ENCODE peak calls at places on chromosomes 3 and 15, in ten cellular contexts. Y is HCT116, X is GM12891, T is lower leg skin, V is ovary, R is A549, G is IMR-90, A is NB4, U is erythroblast, P is K562. J is an unnamed sample.

GRCh38 chr3:45881031-45882022 is 5.0 kb upstream of the CCR9 start:
- DNase-seq in X (no peak), T (no peak), R (no peak), P (peak; percentile 83), U (no peak), Y (no peak), A (peak; percentile 19), V (no peak), G (peak; percentile 53), J (no peak)

GRCh38 chr3:132652640-132653270 is 6.9 kb downstream of the ACAD11 start:
- DNase-seq in A (no peak), U (no peak), X (no peak), T (no peak), G (peak; percentile 33), R (no peak), Y (no peak), P (no peak), V (no peak), J (no peak)

GRCh38 chr15:37081985-37082384 is 18.4 kb downstream of the MEIS2 start:
- DNase-seq in U (no peak), Y (no peak), V (no peak), X (no peak), R (no peak), G (no peak), A (no peak), T (no peak), P (no peak), J (no peak)

GRCh38 chr15:77607894-77608261 is 24.8 kb downstream of the LINGO1 start:
- DNase-seq in G (no peak), P (no peak), X (no peak), Y (no peak), T (no peak), U (no peak), V (no peak), R (no peak), A (peak; percentile 56), J (no peak)

GRCh38 chr3:60176614-60177013 is 1074.6 kb downstream of the FHIT start:
- DNase-seq in P (no peak), V (no peak), G (no peak), Y (no peak), R (no peak), X (no peak), T (no peak), U (no peak), A (no peak), J (no peak)

GRCh38 chr3:36489106-36489505 is 108.8 kb downstream of the STAC start:
- DNase-seq in G (no peak), P (no peak), U (no peak), X (no peak), A (no peak), T (no peak), Y (no peak), V (no peak), R (no peak), J (no peak)

GRCh38 chr3:72086051-72086711 is 301.2 kb upstream of the PROK2 start:
- DNase-seq in G (peak; percentile 6), U (peak; percentile 89), T (no peak), X (no peak), R (no peak), A (peak; percentile 93), P (peak; percentile 88), Y (no peak), V (no peak), J (no peak)

GRCh38 chr3:190008432-190008831 is 112.3 kb downstream of the P3H2 start:
- DNase-seq in T (no peak), U (no peak), G (peak; percentile 65), V (no peak), Y (no peak), P (no peak), R (no peak), A (no peak), X (no peak), J (no peak)

GRCh38 chr15:42363942-42364341 is 4.6 kb downstream of the CAPN3 start:
- DNase-seq in T (no peak), U (no peak), G (no peak), P (no peak), R (no peak), Y (no peak), X (no peak), V (no peak), A (no peak), J (no peak)

GRCh38 chr3:37295925-37296324 is 121.5 kb upstream of the LRRFIP2 start:
- DNase-seq in Y (no peak), V (no peak), A (peak; percentile 79), R (no peak), X (no peak), G (peak; percentile 46), U (no peak), T (no peak), P (no peak), J (no peak)

GRCh38 chr3:64267774-64268604 is 42.7 kb upstream of the PRICKLE2 start:
- DNase-seq in U (no peak), X (no peak), T (peak; percentile 89), V (peak; percentile 69), A (no peak), P (no peak), Y (no peak), R (no peak), G (peak; percentile 68), J (peak; percentile 59)

GRCh38 chr3:123475786-123476185 is 26.9 kb upstream of the ADCY5 start:
- DNase-seq in G (no peak), V (no peak), Y (no peak), U (no peak), T (peak; percentile 60), R (no peak), P (no peak), X (no peak), A (no peak), J (no peak)
- TF ChIP-seq POLR2A in G (no peak), V (no peak), Y (no peak), U (no peak), T (no peak), R (no peak), P (no peak), X (no peak), A (no peak), J (no peak)

GRCh38 chr3:52527732-52528595 is 5.7 kb downstream of the NT5DC2 start:
- DNase-seq in Y (no peak), U (no peak), X (no peak), P (no peak), V (no peak), T (peak; percentile 74), G (no peak), R (no peak), A (no peak), J (no peak)
- TF ChIP-seq POLR2A in Y (no peak), U (no peak), X (no peak), P (no peak), V (no peak), T (no peak), G (no peak), R (no peak), A (no peak), J (no peak)

DNA sequence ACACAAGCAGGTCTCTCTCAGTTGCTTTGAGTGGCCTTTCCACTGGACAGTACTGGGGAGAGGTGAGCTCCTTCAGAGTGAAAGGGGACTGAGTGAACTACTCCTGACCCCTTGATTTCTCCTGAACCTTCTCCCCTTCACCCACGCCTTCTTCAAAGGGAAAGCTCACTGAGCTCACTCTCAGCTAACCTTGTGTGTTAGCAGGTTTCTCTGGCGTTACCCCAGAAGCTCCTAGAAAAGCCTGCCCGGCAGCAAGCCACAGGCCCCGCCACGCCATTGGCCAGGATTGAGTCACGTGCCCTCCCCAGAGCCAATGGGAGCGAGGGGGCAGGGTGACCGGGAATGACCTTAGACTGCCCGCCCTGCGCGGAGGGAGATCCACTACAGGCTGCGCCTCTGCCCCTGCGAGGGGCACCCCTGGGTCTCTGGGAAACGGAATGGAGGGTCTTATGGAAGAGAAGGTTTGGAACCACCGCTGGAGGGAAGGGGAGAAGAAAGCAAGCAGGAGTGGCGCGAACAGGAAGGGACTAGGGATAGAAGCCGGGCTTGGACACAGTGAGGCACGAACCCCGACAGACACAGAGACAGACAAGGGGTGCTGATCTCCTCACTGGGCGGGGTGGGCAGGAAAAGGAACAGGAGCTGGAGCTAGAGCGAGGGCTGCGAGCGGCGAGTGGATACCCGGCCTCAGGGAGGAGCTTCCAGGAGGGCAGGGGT is 17.4 kb upstream of the CLK3 start:
- DNase-seq in U (peak; percentile 95), R (peak; percentile 93), V (peak; percentile 94), Y (no peak), G (peak; percentile 81), A (peak; percentile 94), T (peak; percentile 99), X (peak; percentile 100), P (peak; percentile 99), J (no peak)
- TF ChIP-seq POLR2A in U (peak; percentile 97), R (peak; percentile 93), V (no peak), Y (no peak), G (no peak), A (peak; percentile 91), T (no peak), X (peak; percentile 85), P (peak; percentile 94), J (no peak)

GRCh38 chr3:128188958-128189357 is 35.7 kb downstream of the EEFSEC start:
- DNase-seq in T (no peak), G (peak; percentile 36), P (no peak), X (no peak), Y (no peak), A (no peak), V (no peak), U (no peak), R (no peak), J (no peak)

GRCh38 chr3:128187495-128187894 is 34.2 kb downstream of the EEFSEC start:
- DNase-seq in U (no peak), G (no peak), R (no peak), T (no peak), P (no peak), V (no peak), Y (no peak), A (no peak), X (no peak), J (no peak)

GRCh38 chr3:128190501-128190900 is 37.2 kb downstream of the EEFSEC start:
- DNase-seq in Y (no peak), X (no peak), A (no peak), R (no peak), G (peak; percentile 57), V (no peak), U (no peak), P (peak; percentile 15), T (no peak), J (no peak)

GRCh38 chr3:128188326-128188725 is 35.0 kb downstream of the EEFSEC start:
- DNase-seq in G (no peak), T (peak; percentile 72), X (no peak), V (no peak), A (no peak), U (no peak), Y (no peak), R (no peak), P (no peak), J (no peak)

DNA sequence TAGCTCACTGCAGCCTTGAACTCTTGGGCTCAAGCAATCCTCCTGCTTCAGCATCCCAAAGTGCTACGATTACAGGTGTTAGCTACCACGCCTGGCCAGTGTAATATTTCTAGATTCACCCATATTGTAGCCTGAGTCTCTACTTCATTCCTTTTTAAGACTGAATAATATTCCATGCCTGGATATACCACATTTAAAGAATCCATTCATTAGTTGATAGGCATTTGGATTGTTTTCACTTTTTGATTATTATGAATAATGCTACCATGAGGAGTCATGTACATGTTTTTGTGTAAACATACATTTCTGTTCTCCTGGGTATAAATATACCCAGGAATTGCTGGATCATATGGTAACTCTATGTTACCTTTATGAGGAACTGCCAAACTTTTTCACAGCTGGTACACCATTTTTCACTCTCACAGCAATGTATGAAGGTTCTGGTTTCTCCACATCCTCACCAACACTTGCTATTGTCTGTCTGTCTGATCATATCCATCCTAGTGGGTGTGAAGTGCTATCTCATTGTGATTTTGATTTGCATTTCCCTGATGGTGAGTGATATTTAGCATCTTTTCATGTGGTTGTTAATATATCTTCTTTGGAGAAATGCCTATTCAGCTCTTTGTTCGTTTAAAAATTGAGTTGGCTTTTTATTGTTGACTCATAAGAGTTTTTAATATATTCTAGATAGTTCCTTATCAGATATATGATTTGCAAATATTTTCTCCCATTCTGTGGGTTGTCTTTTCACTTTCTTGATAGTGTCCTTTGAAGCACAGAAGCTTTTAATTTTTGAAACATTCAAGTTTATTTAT is 32.6 kb downstream of the EEFSEC start:
- DNase-seq in A (no peak), Y (no peak), V (no peak), U (no peak), X (no peak), G (no peak), R (no peak), T (peak; percentile 3), P (no peak), J (no peak)
- TF ChIP-seq POLR2A in A (no peak), Y (no peak), V (no peak), U (no peak), X (no peak), G (no peak), R (no peak), T (no peak), P (no peak), J (no peak)

J was measured in H54.